ENCODE peak calls at places on chromosomes 3 and 15, in nine cellular contexts. W is renal cortical epithelial cell, B is choroid plexus epithelial cell, T is fibroblast of gingiva, N is AG04450, E is NCI-H2081, K is MCF 10A, P is NCI-H2029, M is endodermal cell. D is an unnamed sample.

GRCh38 chr15:86690566-86690965 is 610.9 kb downstream of the AGBL1 start:
- DNase-seq in E (no peak), N (no peak), M (no peak), K (peak), B (peak), P (no peak), W (no peak), T (no peak), D (no peak)

GRCh38 chr3:51670053-51670666 is 892 bp upstream of the TEX264 start:
- DNase-seq in M (no peak), P (no peak), T (no peak), E (no peak), N (no peak), K (peak), B (no peak), W (no peak), D (no peak)

GRCh38 chr3:12990781-12991480 is 82.3 kb downstream of the IQSEC1 start:
- DNase-seq in P (no peak), W (peak), B (peak), T (peak), E (no peak), K (no peak), N (peak), M (peak), D (peak)

GRCh38 chr15:31296304-31297220 is 30.1 kb upstream of the KLF13 start:
- DNase-seq in W (peak), E (peak), B (peak), M (peak), K (peak), T (no peak), P (no peak), N (no peak), D (no peak)

GRCh38 chr3:4633078-4634004 is 140.2 kb downstream of the ITPR1 start:
- DNase-seq in T (peak), P (peak), N (peak), W (peak), M (no peak), B (peak), K (peak), E (peak), D (peak)

GRCh38 chr3:13368834-13369233 is 51.3 kb downstream of the NUP210 start:
- DNase-seq in B (no peak), P (no peak), N (no peak), W (no peak), T (no peak), K (no peak), E (no peak), M (no peak), D (no peak)

GRCh38 chr3:14771593-14772497 is 46.9 kb upstream of the FGD5 start:
- DNase-seq in K (no peak), E (no peak), P (no peak), T (no peak), B (no peak), W (no peak), N (no peak), M (peak), D (no peak)

GRCh38 chr15:67897646-67898045 is 57.8 kb upstream of the RNU6-1 start:
- DNase-seq in M (no peak), P (no peak), N (no peak), B (peak), E (no peak), K (no peak), W (no peak), T (no peak), D (no peak)

GRCh38 chr15:78051622-78052405 is 25.7 kb downstream of the TBC1D2B start:
- DNase-seq in W (no peak), N (no peak), B (peak), T (no peak), K (peak), P (peak), E (peak), M (no peak), D (no peak)

GRCh38 chr3:78665776-78666457 is 1101.9 kb downstream of the ROBO1 start:
- DNase-seq in P (no peak), E (peak), B (no peak), K (no peak), M (no peak), W (no peak), N (no peak), T (no peak), D (no peak)

GRCh38 chr15:43132830-43133428 is 457 bp upstream of the TMEM62 start:
- DNase-seq in P (no peak), T (no peak), M (peak), N (no peak), B (no peak), E (peak), K (no peak), W (no peak), D (no peak)

GRCh38 chr3:16366581-16366980 is 101.6 kb downstream of the OXNAD1 start:
- DNase-seq in M (no peak), B (no peak), N (no peak), E (no peak), T (no peak), K (no peak), P (no peak), W (no peak), D (no peak)

GRCh38 chr3:38563070-38563901 is 67.1 kb downstream of the EXOG start:
- DNase-seq in P (no peak), K (no peak), T (no peak), M (peak), B (no peak), N (no peak), E (no peak), W (no peak), D (no peak)

GRCh38 chr3:149247929-149248691 is 26.5 kb upstream of the CP start:
- DNase-seq in E (peak), N (no peak), W (peak), B (peak), M (no peak), K (peak), T (peak), P (peak), D (no peak)

GRCh38 chr3:123941150-123941941 is 19.7 kb downstream of the CCDC14 start:
- DNase-seq in T (no peak), B (peak), M (no peak), W (peak), K (peak), N (no peak), P (no peak), E (no peak), D (no peak)

GRCh38 chr15:71295242-71296031 is 180.2 kb downstream of the THSD4 start:
- DNase-seq in W (peak), T (peak), B (peak), N (peak), M (no peak), P (no peak), K (peak), E (no peak), D (peak)

GRCh38 chr3:105762749-105763673 is 105.8 kb downstream of the CBLB start:
- DNase-seq in T (no peak), M (no peak), N (no peak), W (no peak), K (no peak), P (no peak), E (no peak), B (no peak), D (no peak)

GRCh38 chr3:55910543-55910942 is 423.4 kb upstream of the WNT5A start:
- DNase-seq in M (no peak), E (no peak), W (no peak), K (peak), N (no peak), T (peak), B (peak), P (no peak), D (peak)

GRCh38 chr15:36832792-36833191 is 253.4 kb downstream of the CDIN1 start:
- DNase-seq in T (no peak), M (no peak), N (no peak), P (no peak), E (no peak), W (no peak), K (no peak), B (peak), D (no peak)

GRCh38 chr3:161349529-161350278 is 21.6 kb downstream of the SPTSSB start:
- DNase-seq in E (no peak), P (no peak), M (no peak), W (peak), T (peak), N (peak), B (peak), K (peak), D (peak)

GRCh38 chr3:150255416-150255815 is 152.7 kb upstream of the TSC22D2 start:
- DNase-seq in N (no peak), P (no peak), T (peak), E (no peak), W (peak), K (no peak), M (no peak), B (no peak), D (no peak)

GRCh38 chr15:88714782-88715372 is 76.1 kb downstream of the ISG20 start:
- DNase-seq in T (no peak), M (no peak), E (no peak), W (no peak), K (no peak), P (no peak), N (no peak), B (no peak), D (no peak)

GRCh38 chr3:83946554-83946953 is 1012.2 kb upstream of the CADM2 start:
- DNase-seq in E (no peak), P (no peak), T (no peak), N (no peak), B (peak), K (peak), M (peak), W (no peak), D (no peak)

GRCh38 chr3:16374047-16375019 is 109.3 kb downstream of the OXNAD1 start:
- DNase-seq in K (no peak), P (no peak), E (no peak), B (no peak), T (no peak), W (peak), M (no peak), N (no peak), D (no peak)

GRCh38 chr15:52362497-52362896 is 66.9 kb upstream of the MYO5C start:
- DNase-seq in P (no peak), K (peak), W (peak), N (no peak), M (no peak), T (peak), B (peak), E (no peak), D (peak)

GRCh38 chr3:158791259-158791920 is 10.5 kb upstream of the MFSD1 start:
- DNase-seq in B (peak), W (peak), P (peak), T (peak), N (no peak), K (peak), M (no peak), E (peak), D (peak)

GRCh38 chr3:133445111-133445510 is 45.3 kb downstream of the BFSP2 start:
- DNase-seq in K (no peak), P (no peak), E (peak), W (no peak), N (no peak), M (no peak), T (no peak), B (no peak), D (no peak)

GRCh38 chr15:71572452-71573053 is 237.8 kb upstream of the NR2E3 start:
- DNase-seq in B (peak), N (no peak), M (peak), T (peak), W (peak), K (peak), E (no peak), P (no peak), D (no peak)

D was measured in foreskin fibroblast.